ENCODE peak calls at places on chromosomes 3 and 15, in six cellular contexts. H is activated CD4-positive, alpha-beta T cell treated with anti-CD3 and anti-CD28 coated beads for 4 hours; I is EH; M is OCI-LY7; R is HFFc6; T is HTR-8/SVneo. Q is an unnamed sample.

GRCh38 chr15:37743826-37744225 is 190.6 kb upstream of the TMCO5A start:
- DNase-seq in T (no peak), R (no peak), I (no peak), M (no peak), H (no peak), Q (no peak)

GRCh38 chr15:71634820-71635219 is 175.5 kb upstream of the NR2E3 start:
- DNase-seq in T (no peak), M (no peak), R (peak), I (peak), H (no peak), Q (no peak)

GRCh38 chr3:15204005-15204404 is 2.0 kb upstream of the CAPN7 start:
- DNase-seq in H (no peak), R (peak), I (peak), T (no peak), M (no peak), Q (no peak)

GRCh38 chr15:32979710-32980109 is 214.8 kb downstream of the FMN1 start:
- DNase-seq in H (no peak), I (peak), T (no peak), M (no peak), R (peak), Q (no peak)

GRCh38 chr3:148229107-148229506 is 468.6 kb upstream of the AGTR1 start:
- DNase-seq in T (no peak), R (no peak), M (peak), H (no peak), I (no peak), Q (no peak)

GRCh38 chr3:14403636-14404395 is 1.4 kb downstream of the SLC6A6 start:
- DNase-seq in I (peak), H (no peak), M (no peak), T (no peak), R (no peak), Q (peak)

GRCh38 chr3:30631237-30631961 is 25.0 kb downstream of the TGFBR2 start:
- DNase-seq in T (no peak), I (peak), M (peak), R (peak), H (peak), Q (no peak)

GRCh38 chr3:30511524-30512278 is 94.7 kb upstream of the TGFBR2 start:
- DNase-seq in R (peak), M (no peak), T (peak), H (no peak), I (peak), Q (no peak)

GRCh38 chr15:69578792-69579587 is 126.4 kb downstream of the RPLP1 start:
- DNase-seq in T (no peak), M (no peak), R (no peak), I (no peak), H (no peak), Q (peak)

GRCh38 chr15:81895723-81896122 is 150.1 kb downstream of the MEX3B start:
- DNase-seq in R (no peak), M (no peak), H (no peak), T (no peak), I (peak), Q (no peak)

GRCh38 chr15:44545934-44546802 is 9.2 kb downstream of the EIF3J start:
- DNase-seq in H (peak), I (peak), M (peak), R (peak), T (peak), Q (no peak)

GRCh38 chr3:8668216-8668615 is 23.6 kb upstream of the SSUH2 start:
- DNase-seq in H (no peak), M (no peak), I (peak), T (no peak), R (no peak), Q (no peak)

GRCh38 chr3:193915099-193915498 is 220.8 kb upstream of the HES1 start:
- DNase-seq in T (no peak), I (no peak), M (no peak), R (no peak), H (no peak), Q (no peak)

GRCh38 chr3:71489315-71489761 is 94.2 kb downstream of the FOXP1 start:
- DNase-seq in T (no peak), R (no peak), H (peak), I (no peak), M (no peak), Q (no peak)

GRCh38 chr15:101266034-101266433 is 11.3 kb downstream of the SELENOS start:
- DNase-seq in R (no peak), H (no peak), M (no peak), I (peak), T (no peak), Q (peak)

GRCh38 chr3:3015472-3016089 is 94.6 kb downstream of the IL5RA start:
- DNase-seq in I (no peak), M (no peak), T (no peak), R (no peak), H (no peak), Q (no peak)

GRCh38 chr3:152834354-152835310 is at the start of gene P2RY1:
- DNase-seq in R (no peak), H (no peak), T (peak), M (peak), I (peak), Q (peak)

GRCh38 chr3:176579741-176580185 is 617.5 kb downstream of the TBL1XR1 start:
- DNase-seq in T (no peak), R (peak), I (peak), M (no peak), H (no peak), Q (no peak)

GRCh38 chr15:75809986-75810750 is 33.1 kb upstream of the UBE2Q2 start:
- DNase-seq in R (peak), I (peak), H (no peak), T (peak), M (peak), Q (no peak)

GRCh38 chr15:60734846-60735245 is 255.9 kb upstream of the ICE2 start:
- DNase-seq in I (no peak), T (no peak), M (no peak), R (no peak), H (no peak), Q (no peak)

GRCh38 chr15:80068578-80068977 is 9.1 kb downstream of the ZFAND6 start:
- DNase-seq in M (no peak), I (peak), T (no peak), H (no peak), R (peak), Q (no peak)

GRCh38 chr3:143634991-143635390 is 213.3 kb downstream of the SLC9A9 start:
- DNase-seq in R (no peak), M (no peak), I (no peak), H (no peak), T (no peak), Q (no peak)

GRCh38 chr3:187520027-187520945 is 149.9 kb downstream of the SST start:
- DNase-seq in T (no peak), I (peak), R (peak), H (no peak), M (no peak), Q (no peak)

Q was measured in coronary artery.